ENCODE peak calls at places on chromosomes 2 and 18, in five cellular contexts. One of them, this sample, is unnamed.

GRCh38 chr2:106153781-106154180 is 40.3 kb downstream of the UXS1 start:
- DNase-seq in Caco-2: no peak
- DNase-seq in DND-41: no peak
- DNase-seq in foreskin keratinocyte: no peak
- DNase-seq in neuronal stem cell: no peak
- DNase-seq in this sample: no peak

GRCh38 chr2:30866974-30867373 is 59.7 kb upstream of the CAPN13 start:
- DNase-seq in Caco-2: no peak
- DNase-seq in DND-41: peak; percentile 37
- DNase-seq in foreskin keratinocyte: no peak
- DNase-seq in neuronal stem cell: no peak
- DNase-seq in this sample: no peak

GRCh38 chr18:11798271-11798670 is 52.9 kb upstream of the CHMP1B start:
- DNase-seq in Caco-2: no peak
- DNase-seq in DND-41: no peak
- DNase-seq in foreskin keratinocyte: no peak
- DNase-seq in neuronal stem cell: no peak
- DNase-seq in this sample: no peak

GRCh38 chr2:216536725-216537124 is 38.1 kb downstream of the RPL37A start:
- DNase-seq in Caco-2: no peak
- DNase-seq in DND-41: no peak
- DNase-seq in foreskin keratinocyte: no peak
- DNase-seq in neuronal stem cell: no peak
- DNase-seq in this sample: no peak

GRCh38 chr2:156537147-156537546 is 101.0 kb downstream of the GPD2 start:
- DNase-seq in Caco-2: no peak
- DNase-seq in DND-41: no peak
- DNase-seq in foreskin keratinocyte: peak; percentile 37
- DNase-seq in neuronal stem cell: no peak
- DNase-seq in this sample: no peak

GRCh38 chr2:183532514-183532913 is 408.3 kb downstream of the NUP35 start:
- DNase-seq in Caco-2: no peak
- DNase-seq in DND-41: no peak
- DNase-seq in foreskin keratinocyte: peak; percentile 77
- DNase-seq in neuronal stem cell: no peak
- DNase-seq in this sample: no peak

GRCh38 chr2:149084924-149085795 is 46.7 kb downstream of the LYPD6B start:
- DNase-seq in Caco-2: no peak
- DNase-seq in DND-41: no peak
- DNase-seq in foreskin keratinocyte: no peak
- DNase-seq in neuronal stem cell: no peak
- DNase-seq in this sample: no peak

GRCh38 chr2:204265701-204266310 is 279.5 kb upstream of the PARD3B start:
- DNase-seq in Caco-2: no peak
- DNase-seq in DND-41: no peak
- DNase-seq in foreskin keratinocyte: no peak
- DNase-seq in neuronal stem cell: no peak
- DNase-seq in this sample: no peak

GRCh38 chr2:181649436-181649979 is 7.4 kb downstream of the CERKL start:
- DNase-seq in Caco-2: no peak
- DNase-seq in DND-41: no peak
- DNase-seq in foreskin keratinocyte: peak; percentile 66
- DNase-seq in neuronal stem cell: no peak
- DNase-seq in this sample: no peak

GRCh38 chr2:204492417-204492816 is 52.9 kb upstream of the PARD3B start:
- DNase-seq in Caco-2: no peak
- DNase-seq in DND-41: no peak
- DNase-seq in foreskin keratinocyte: no peak
- DNase-seq in neuronal stem cell: no peak
- DNase-seq in this sample: no peak

GRCh38 chr2:208406474-208407451 is at the start of gene PTH2R:
- DNase-seq in Caco-2: no peak
- DNase-seq in DND-41: no peak
- DNase-seq in foreskin keratinocyte: no peak
- DNase-seq in neuronal stem cell: peak; percentile 29
- DNase-seq in this sample: no peak

GRCh38 chr2:138512672-138513071 is 11.1 kb downstream of the SPOPL start:
- DNase-seq in Caco-2: no peak
- DNase-seq in DND-41: no peak
- DNase-seq in foreskin keratinocyte: no peak
- DNase-seq in neuronal stem cell: no peak
- DNase-seq in this sample: no peak

GRCh38 chr18:7177131-7177744 is 53.7 kb upstream of the LRRC30 start:
- DNase-seq in Caco-2: peak; percentile 76
- DNase-seq in DND-41: no peak
- DNase-seq in foreskin keratinocyte: peak; percentile 65
- DNase-seq in neuronal stem cell: peak; percentile 50
- DNase-seq in this sample: no peak

GRCh38 chr2:160257015-160257741 is 57.1 kb upstream of the ITGB6 start:
- DNase-seq in Caco-2: no peak
- DNase-seq in DND-41: no peak
- DNase-seq in foreskin keratinocyte: peak; percentile 89
- DNase-seq in neuronal stem cell: no peak
- DNase-seq in this sample: no peak

GRCh38 chr2:75340560-75340959 is 141.2 kb upstream of the TACR1 start:
- DNase-seq in Caco-2: no peak
- DNase-seq in DND-41: no peak
- DNase-seq in foreskin keratinocyte: peak; percentile 14
- DNase-seq in neuronal stem cell: no peak
- DNase-seq in this sample: no peak

GRCh38 chr2:227183657-227184367 is 19.4 kb downstream of the COL4A3 start:
- DNase-seq in Caco-2: no peak
- DNase-seq in DND-41: no peak
- DNase-seq in foreskin keratinocyte: no peak
- DNase-seq in neuronal stem cell: no peak
- DNase-seq in this sample: peak; percentile 67

GRCh38 chr2:173669271-173669853 is 295.8 kb downstream of the SP3 start:
- DNase-seq in Caco-2: no peak
- DNase-seq in DND-41: no peak
- DNase-seq in foreskin keratinocyte: peak; percentile 47
- DNase-seq in neuronal stem cell: no peak
- DNase-seq in this sample: no peak

GRCh38 chr2:197863744-197864143 is 59.4 kb downstream of the PLCL1 start:
- DNase-seq in Caco-2: no peak
- DNase-seq in DND-41: no peak
- DNase-seq in foreskin keratinocyte: no peak
- DNase-seq in neuronal stem cell: no peak
- DNase-seq in this sample: no peak

GRCh38 chr2:183250061-183250460 is 125.8 kb downstream of the NUP35 start:
- DNase-seq in Caco-2: no peak
- DNase-seq in DND-41: no peak
- DNase-seq in foreskin keratinocyte: peak; percentile 88
- DNase-seq in neuronal stem cell: no peak
- DNase-seq in this sample: no peak

GRCh38 chr2:136057023-136057801 is 60.7 kb downstream of the CXCR4 start:
- DNase-seq in Caco-2: no peak
- DNase-seq in DND-41: no peak
- DNase-seq in foreskin keratinocyte: no peak
- DNase-seq in neuronal stem cell: no peak
- DNase-seq in this sample: no peak

GRCh38 chr18:903703-904102 is 968 bp upstream of the ADCYAP1 start:
- DNase-seq in Caco-2: peak; percentile 51
- DNase-seq in DND-41: peak; percentile 76
- DNase-seq in foreskin keratinocyte: no peak
- DNase-seq in neuronal stem cell: no peak
- DNase-seq in this sample: peak; percentile 54

GRCh38 chr2:112141623-112142001 is 3.4 kb downstream of the FBLN7 start:
- DNase-seq in Caco-2: no peak
- DNase-seq in DND-41: no peak
- DNase-seq in foreskin keratinocyte: no peak
- DNase-seq in neuronal stem cell: no peak
- DNase-seq in this sample: no peak

GRCh38 chr2:201809633-201810032 is 3.3 kb downstream of the CDK15 start:
- DNase-seq in Caco-2: no peak
- DNase-seq in DND-41: no peak
- DNase-seq in foreskin keratinocyte: no peak
- DNase-seq in neuronal stem cell: no peak
- DNase-seq in this sample: no peak

GRCh38 chr2:124323321-124323720 is 298.2 kb downstream of the CNTNAP5 start:
- DNase-seq in Caco-2: no peak
- DNase-seq in DND-41: no peak
- DNase-seq in foreskin keratinocyte: peak; percentile 12
- DNase-seq in neuronal stem cell: no peak
- DNase-seq in this sample: no peak

GRCh38 chr2:124566518-124566970 is 541.5 kb downstream of the CNTNAP5 start:
- DNase-seq in Caco-2: no peak
- DNase-seq in DND-41: no peak
- DNase-seq in foreskin keratinocyte: no peak
- DNase-seq in neuronal stem cell: no peak
- DNase-seq in this sample: peak; percentile 81

GRCh38 chr2:202115385-202116060 is 42.5 kb downstream of the KIAA2012 start:
- DNase-seq in Caco-2: no peak
- DNase-seq in DND-41: no peak
- DNase-seq in foreskin keratinocyte: peak; percentile 28
- DNase-seq in neuronal stem cell: no peak
- DNase-seq in this sample: no peak

GRCh38 chr2:233116946-233117345 is 56.8 kb downstream of the INPP5D start:
- DNase-seq in Caco-2: no peak
- DNase-seq in DND-41: no peak
- DNase-seq in foreskin keratinocyte: no peak
- DNase-seq in neuronal stem cell: no peak
- DNase-seq in this sample: no peak

GRCh38 chr2:119756837-119757236 is 2.9 kb upstream of the PTPN4 start:
- DNase-seq in Caco-2: no peak
- DNase-seq in DND-41: no peak
- DNase-seq in foreskin keratinocyte: peak; percentile 68
- DNase-seq in neuronal stem cell: no peak
- DNase-seq in this sample: peak; percentile 91

GRCh38 chr2:23563673-23564617 is 179.0 kb downstream of the KLHL29 start:
- DNase-seq in Caco-2: no peak
- DNase-seq in DND-41: no peak
- DNase-seq in foreskin keratinocyte: peak; percentile 54
- DNase-seq in neuronal stem cell: no peak
- DNase-seq in this sample: no peak

GRCh38 chr2:23565374-23565773 is 180.4 kb downstream of the KLHL29 start:
- DNase-seq in Caco-2: no peak
- DNase-seq in DND-41: no peak
- DNase-seq in foreskin keratinocyte: no peak
- DNase-seq in neuronal stem cell: no peak
- DNase-seq in this sample: no peak

GRCh38 chr2:23565814-23566213 is 180.8 kb downstream of the KLHL29 start:
- DNase-seq in Caco-2: no peak
- DNase-seq in DND-41: no peak
- DNase-seq in foreskin keratinocyte: no peak
- DNase-seq in neuronal stem cell: no peak
- DNase-seq in this sample: no peak

GRCh38 chr2:23563151-23563550 is 178.2 kb downstream of the KLHL29 start:
- DNase-seq in Caco-2: no peak
- DNase-seq in DND-41: no peak
- DNase-seq in foreskin keratinocyte: no peak
- DNase-seq in neuronal stem cell: no peak
- DNase-seq in this sample: no peak

GRCh38 chr2:23564618-23564967 is 179.6 kb downstream of the KLHL29 start:
- DNase-seq in Caco-2: no peak
- DNase-seq in DND-41: no peak
- DNase-seq in foreskin keratinocyte: no peak
- DNase-seq in neuronal stem cell: no peak
- DNase-seq in this sample: no peak
- H3K4me1 ChIP-seq in Caco-2: no peaks in the 10 kb centered on the region
- H3K4me1 ChIP-seq in DND-41: no peaks in the 10 kb centered on the region
- H3K4me1 ChIP-seq in foreskin keratinocyte: peaks cover 4% of the 10 kb centered on the region
- H3K4me1 ChIP-seq in neuronal stem cell: peaks cover 16% of the 10 kb centered on the region
- H3K4me1 ChIP-seq in this sample: peaks cover 7% of the 10 kb centered on the region

GRCh38 chr2:239285932-239286230 is 114.9 kb downstream of the HDAC4 start:
- DNase-seq in Caco-2: no peak
- DNase-seq in DND-41: no peak
- DNase-seq in foreskin keratinocyte: no peak
- DNase-seq in neuronal stem cell: no peak
- DNase-seq in this sample: no peak

GRCh38 chr2:239287461-239287860 is 113.4 kb downstream of the HDAC4 start:
- DNase-seq in Caco-2: no peak
- DNase-seq in DND-41: no peak
- DNase-seq in foreskin keratinocyte: no peak
- DNase-seq in neuronal stem cell: no peak
- DNase-seq in this sample: no peak

GRCh38 chr2:239285071-239285931 is 115.5 kb downstream of the HDAC4 start:
- DNase-seq in Caco-2: no peak
- DNase-seq in DND-41: peak; percentile 52
- DNase-seq in foreskin keratinocyte: no peak
- DNase-seq in neuronal stem cell: no peak
- DNase-seq in this sample: no peak

GRCh38 chr2:239288237-239288636 is 112.6 kb downstream of the HDAC4 start:
- DNase-seq in Caco-2: no peak
- DNase-seq in DND-41: no peak
- DNase-seq in foreskin keratinocyte: no peak
- DNase-seq in neuronal stem cell: no peak
- DNase-seq in this sample: no peak

GRCh38 chr2:239286901-239287300 is 113.9 kb downstream of the HDAC4 start:
- DNase-seq in Caco-2: no peak
- DNase-seq in DND-41: no peak
- DNase-seq in foreskin keratinocyte: no peak
- DNase-seq in neuronal stem cell: no peak
- DNase-seq in this sample: no peak
- H3K4me1 ChIP-seq in Caco-2: peaks cover 4% of the 10 kb centered on the region
- H3K4me1 ChIP-seq in DND-41: peaks cover 96% of the 10 kb centered on the region
- H3K4me1 ChIP-seq in foreskin keratinocyte: peaks cover 5% of the 10 kb centered on the region
- H3K4me1 ChIP-seq in neuronal stem cell: peaks cover 51% of the 10 kb centered on the region
- H3K4me1 ChIP-seq in this sample: no peaks in the 10 kb centered on the region

DNA sequence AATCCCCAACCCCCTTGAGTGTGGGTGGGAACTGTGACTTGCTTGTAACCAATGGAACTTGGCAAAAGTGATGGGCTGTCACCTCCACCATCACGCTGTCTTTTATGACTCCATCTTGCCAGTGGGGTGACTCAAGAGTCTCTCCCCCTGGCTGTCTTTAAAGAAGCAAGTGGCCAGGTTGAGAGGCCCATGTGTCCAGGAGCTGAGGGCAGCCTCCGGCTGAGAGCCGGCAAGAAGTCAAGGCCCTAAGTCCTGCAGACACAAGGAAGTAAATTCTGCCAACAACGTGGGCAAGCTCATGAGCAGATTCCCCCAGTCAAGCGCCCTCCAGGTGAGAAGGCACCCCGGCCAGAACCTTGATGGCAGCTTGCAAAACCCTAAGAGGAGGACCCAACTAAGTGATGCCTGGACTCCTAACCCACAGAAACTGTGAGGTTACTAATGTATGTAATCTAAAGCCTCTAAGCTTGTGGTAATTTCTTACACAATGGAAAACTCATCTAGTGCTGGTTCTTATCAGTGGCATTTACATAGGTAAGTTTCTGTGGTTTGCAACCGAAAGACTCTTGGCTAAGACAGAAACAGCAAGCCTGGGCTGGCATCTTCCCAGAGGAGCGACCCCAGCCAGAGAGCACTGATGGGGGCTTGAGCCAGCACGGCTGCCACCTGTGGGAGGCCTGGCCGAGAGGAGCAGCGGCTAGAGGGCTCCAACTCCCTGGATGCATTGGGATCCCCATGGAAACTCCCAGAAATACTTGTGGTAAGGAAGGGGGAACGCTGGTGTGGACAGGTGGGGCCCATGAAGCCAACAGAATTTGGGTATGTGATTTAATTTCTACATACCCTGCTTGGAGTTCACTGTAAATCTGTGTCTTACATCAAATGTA is 49.3 kb downstream of the CIB4 start:
- DNase-seq in Caco-2: peak; percentile 28
- DNase-seq in DND-41: no peak
- DNase-seq in foreskin keratinocyte: no peak
- DNase-seq in neuronal stem cell: no peak
- DNase-seq in this sample: peak; percentile 9
- H3K4me1 ChIP-seq in Caco-2: peaks cover 4% of the 10 kb centered on the region
- H3K4me1 ChIP-seq in DND-41: no peaks in the 10 kb centered on the region
- H3K4me1 ChIP-seq in foreskin keratinocyte: peaks cover 3% of the 10 kb centered on the region
- H3K4me1 ChIP-seq in neuronal stem cell: peaks cover 25% of the 10 kb centered on the region
- H3K4me1 ChIP-seq in this sample: no peaks in the 10 kb centered on the region

GRCh38 chr2:28397043-28397381 is 4.4 kb downstream of the FOSL2 start:
- DNase-seq in Caco-2: no peak
- DNase-seq in DND-41: no peak
- DNase-seq in foreskin keratinocyte: no peak
- DNase-seq in neuronal stem cell: no peak
- DNase-seq in this sample: no peak
- H3K4me1 ChIP-seq in Caco-2: peaks cover 29% of the 10 kb centered on the region
- H3K4me1 ChIP-seq in DND-41: peaks cover 29% of the 10 kb centered on the region
- H3K4me1 ChIP-seq in foreskin keratinocyte: peaks cover 10% of the 10 kb centered on the region
- H3K4me1 ChIP-seq in neuronal stem cell: peaks cover 34% of the 10 kb centered on the region
- H3K4me1 ChIP-seq in this sample: peaks cover 32% of the 10 kb centered on the region